ENCODE peak calls at places on chromosome 4, in seven cellular contexts. A is A549, W is lower lobe of right lung, I is psoas muscle, Q is tibial artery, C is SK-N-MC, J is Karpas-422. E is an unnamed sample.

GRCh38 chr4:41369680-41370079 is 113.0 kb downstream of the UCHL1 start:
- DNase-seq in A (no peak), W (no peak), I (peak), Q (peak), C (no peak), J (no peak), E (no peak)

GRCh38 chr4:71229477-71230257 is 109.2 kb upstream of the SLC4A4 start:
- DNase-seq in A (peak), W (no peak), I (no peak), Q (no peak), C (peak), J (peak), E (no peak)

GRCh38 chr4:113064244-113064643 is 14.8 kb downstream of the ANK2 start:
- DNase-seq in A (no peak), W (no peak), I (no peak), Q (no peak), C (no peak), J (no peak), E (no peak)

GRCh38 chr4:70945046-70945445 is 42.9 kb downstream of the MOB1B start:
- DNase-seq in A (no peak), W (no peak), I (no peak), Q (no peak), C (no peak), J (peak), E (no peak)

GRCh38 chr4:107468812-107469211 is 251.2 kb downstream of the PAPSS1 start:
- DNase-seq in A (no peak), W (no peak), I (no peak), Q (no peak), C (no peak), J (no peak), E (no peak)

GRCh38 chr4:3123201-3123671 is 48.8 kb downstream of the HTT start:
- DNase-seq in A (no peak), W (no peak), I (no peak), Q (no peak), C (no peak), J (no peak), E (no peak)

GRCh38 chr4:635851-636627 is 10.7 kb downstream of the PDE6B start:
- DNase-seq in A (no peak), W (peak), I (no peak), Q (peak), C (no peak), J (no peak), E (no peak)

GRCh38 chr4:93828830-93829530 is 427 bp downstream of the ATOH1 start:
- DNase-seq in A (no peak), W (peak), I (no peak), Q (no peak), C (no peak), J (no peak), E (no peak)

GRCh38 chr4:69089388-69089787 is 6.9 kb upstream of the UGT2B7 start:
- DNase-seq in A (no peak), W (no peak), I (no peak), Q (no peak), C (no peak), J (no peak), E (no peak)

GRCh38 chr4:113474017-113474416 is 287.5 kb downstream of the CAMK2D start:
- DNase-seq in A (no peak), W (no peak), I (no peak), Q (no peak), C (no peak), J (no peak), E (no peak)

GRCh38 chr4:73821325-73821724 is 15.2 kb upstream of the CXCL6 start:
- DNase-seq in A (no peak), W (no peak), I (no peak), Q (no peak), C (no peak), J (no peak), E (no peak)

GRCh38 chr4:128859887-128860774 is 50.6 kb downstream of the JADE1 start:
- DNase-seq in A (no peak), W (no peak), I (no peak), Q (no peak), C (no peak), J (no peak), E (no peak)

GRCh38 chr4:55781809-55782208 is 37.8 kb upstream of the EXOC1L start:
- DNase-seq in A (no peak), W (no peak), I (no peak), Q (no peak), C (no peak), J (no peak), E (no peak)

GRCh38 chr4:19945979-19946380 is 305.7 kb upstream of the SLIT2 start:
- DNase-seq in A (no peak), W (no peak), I (no peak), Q (no peak), C (no peak), J (no peak), E (no peak)

GRCh38 chr4:118797558-118798142 is 38.3 kb downstream of the SEC24D start:
- DNase-seq in A (no peak), W (no peak), I (no peak), Q (no peak), C (no peak), J (no peak), E (no peak)

GRCh38 chr4:77833158-77833724 is 14.1 kb upstream of the CNOT6L start:
- DNase-seq in A (no peak), W (no peak), I (no peak), Q (no peak), C (no peak), J (no peak), E (no peak)

GRCh38 chr4:2891294-2891693 is 47.6 kb downstream of the ADD1 start:
- DNase-seq in A (no peak), W (no peak), I (no peak), Q (no peak), C (no peak), J (no peak), E (no peak)

GRCh38 chr4:124202106-124202505 is 510.4 kb downstream of the ANKRD50 start:
- DNase-seq in A (no peak), W (no peak), I (peak), Q (no peak), C (no peak), J (no peak), E (no peak)

GRCh38 chr4:83150563-83151330 is 36.2 kb upstream of the PLAC8 start:
- DNase-seq in A (no peak), W (no peak), I (no peak), Q (no peak), C (no peak), J (no peak), E (no peak)

GRCh38 chr4:53696956-53697685 is 105.8 kb upstream of the LNX1 start:
- DNase-seq in A (no peak), W (no peak), I (no peak), Q (no peak), C (no peak), J (no peak), E (no peak)

GRCh38 chr4:38237139-38237538 is 276.9 kb downstream of the PTTG2 start:
- DNase-seq in A (no peak), W (no peak), I (no peak), Q (no peak), C (no peak), J (no peak), E (no peak)

GRCh38 chr4:37685211-37685725 is 908 bp downstream of the RELL1 start:
- DNase-seq in A (peak), W (no peak), I (no peak), Q (no peak), C (no peak), J (no peak), E (no peak)

GRCh38 chr4:185672618-185673017 is 137.3 kb upstream of the PDLIM3 start:
- DNase-seq in A (no peak), W (no peak), I (no peak), Q (no peak), C (no peak), J (no peak), E (no peak)

GRCh38 chr4:98434816-98435215 is 173.6 kb downstream of the RAP1GDS1 start:
- DNase-seq in A (no peak), W (no peak), I (no peak), Q (no peak), C (no peak), J (no peak), E (no peak)

GRCh38 chr4:52850406-52851119 is 11.6 kb upstream of the RASL11B start:
- DNase-seq in A (no peak), W (no peak), I (no peak), Q (no peak), C (no peak), J (no peak), E (no peak)

GRCh38 chr4:89303177-89303576 is 4.4 kb downstream of the GPRIN3 start:
- DNase-seq in A (no peak), W (peak), I (no peak), Q (no peak), C (no peak), J (no peak), E (no peak)

GRCh38 chr4:32147446-32148064 is 1427.4 kb downstream of the PCDH7 start:
- DNase-seq in A (no peak), W (no peak), I (no peak), Q (no peak), C (no peak), J (no peak), E (no peak)

GRCh38 chr4:107265859-107266258 is 229.7 kb upstream of the DKK2 start:
- DNase-seq in A (no peak), W (no peak), I (no peak), Q (no peak), C (no peak), J (no peak), E (no peak)

GRCh38 chr4:124139044-124139443 is 573.5 kb downstream of the ANKRD50 start:
- DNase-seq in A (no peak), W (no peak), I (no peak), Q (no peak), C (no peak), J (no peak), E (no peak)

GRCh38 chr4:26474551-26474950 is 15.7 kb downstream of the CCKAR start:
- DNase-seq in A (no peak), W (no peak), I (no peak), Q (no peak), C (no peak), J (peak), E (no peak)

GRCh38 chr4:102868153-102868781 is 525 bp upstream of the CISD2 start:
- DNase-seq in A (no peak), W (peak), I (peak), Q (peak), C (no peak), J (peak), E (no peak)

GRCh38 chr4:83389756-83390505 is 55.3 kb upstream of the HPSE start:
- DNase-seq in A (no peak), W (no peak), I (no peak), Q (no peak), C (no peak), J (no peak), E (no peak)

GRCh38 chr4:108788731-108789130 is 25.9 kb upstream of the ETNPPL start:
- DNase-seq in A (no peak), W (no peak), I (no peak), Q (no peak), C (no peak), J (no peak), E (no peak)

GRCh38 chr4:20445933-20446723 is 194.4 kb downstream of the SLIT2 start:
- DNase-seq in A (no peak), W (no peak), I (no peak), Q (no peak), C (no peak), J (no peak), E (no peak)

GRCh38 chr4:65865489-65865888 is 195.2 kb upstream of the EPHA5 start:
- DNase-seq in A (no peak), W (no peak), I (no peak), Q (no peak), C (no peak), J (no peak), E (no peak)

GRCh38 chr4:65861993-65862392 is 191.7 kb upstream of the EPHA5 start:
- DNase-seq in A (no peak), W (no peak), I (no peak), Q (no peak), C (no peak), J (no peak), E (no peak)
- H3K4me3 ChIP-seq in A (no peak), W (no peak), I (no peak), Q (no peak), C (no peak), J (no peak), E (no peak)

GRCh38 chr4:24840826-24841587 is 45.6 kb downstream of the SOD3 start:
- DNase-seq in A (no peak), W (no peak), I (no peak), Q (no peak), C (no peak), J (no peak), E (no peak)
- H3K4me3 ChIP-seq in A (no peak), W (no peak), I (no peak), Q (no peak), C (no peak), J (no peak), E (no peak)

GRCh38 chr4:141246683-141247429 is 26.2 kb downstream of the ZNF330 start:
- DNase-seq in A (no peak), W (no peak), I (no peak), Q (no peak), C (no peak), J (no peak), E (no peak)

GRCh38 chr4:141247430-141247780 is 26.7 kb downstream of the ZNF330 start:
- DNase-seq in A (no peak), W (no peak), I (no peak), Q (no peak), C (no peak), J (no peak), E (no peak)

GRCh38 chr4:141246243-141246642 is 25.5 kb downstream of the ZNF330 start:
- DNase-seq in A (no peak), W (no peak), I (no peak), Q (no peak), C (no peak), J (no peak), E (no peak)

GRCh38 chr4:141244419-141244818 is 23.7 kb downstream of the ZNF330 start:
- DNase-seq in A (no peak), W (no peak), I (no peak), Q (no peak), C (no peak), J (no peak), E (no peak)

GRCh38 chr4:141248029-141248428 is 27.3 kb downstream of the ZNF330 start:
- DNase-seq in A (no peak), W (peak), I (no peak), Q (no peak), C (no peak), J (no peak), E (no peak)
- H3K4me3 ChIP-seq in A (no peak), W (no peak), I (no peak), Q (no peak), C (no peak), J (no peak), E (no peak)

DNA sequence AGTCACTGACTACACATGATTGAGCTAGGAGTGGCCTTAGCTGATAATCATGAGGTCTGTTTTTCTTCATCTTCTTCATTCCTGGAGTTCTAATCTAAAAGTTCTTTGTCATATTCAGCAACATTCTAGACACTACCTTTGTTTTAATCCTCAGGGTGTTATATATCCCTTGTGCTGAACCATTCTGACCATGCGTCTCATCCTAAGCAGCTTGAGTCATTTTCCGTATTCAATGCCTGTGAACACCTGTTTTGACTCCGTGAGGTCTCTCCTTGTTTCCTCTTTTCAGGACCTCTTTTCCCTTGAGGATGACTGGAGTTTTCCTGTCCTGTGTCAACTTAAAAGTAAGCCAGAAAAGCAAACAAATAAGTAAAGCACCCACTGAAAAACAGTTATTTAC is 597.9 kb downstream of the GBA3 start:
- DNase-seq in A (no peak), W (no peak), I (no peak), Q (no peak), C (no peak), J (no peak), E (no peak)
- H3K4me3 ChIP-seq in A (no peak), W (no peak), I (peak), Q (no peak), C (no peak), J (no peak), E (no peak)

GRCh38 chr4:22514431-22514830 is 1.4 kb downstream of the ADGRA3 start:
- DNase-seq in A (no peak), W (no peak), I (no peak), Q (no peak), C (no peak), J (no peak), E (no peak)
- H3K4me3 ChIP-seq in A (peak), W (peak), I (peak), Q (peak), C (peak), J (no peak), E (peak)

DNA sequence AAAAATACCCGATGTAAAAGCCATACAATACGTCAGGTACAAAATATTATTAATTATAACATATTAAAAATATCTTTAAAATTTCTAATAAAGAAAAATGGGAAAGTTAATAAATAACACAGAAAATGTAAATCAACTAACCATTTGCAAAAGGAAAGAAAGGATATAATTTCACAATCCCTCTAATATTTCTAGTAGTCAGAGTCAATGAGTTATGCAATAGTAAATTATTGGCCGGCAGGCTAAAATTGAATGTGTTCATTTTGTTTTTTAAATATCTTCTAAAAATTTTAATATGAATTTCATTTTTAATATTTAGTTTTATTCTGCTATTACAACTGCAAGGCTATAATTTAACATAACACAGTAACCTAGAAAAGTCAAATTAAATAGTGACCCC is 155.7 kb downstream of the FBXW7 start:
- DNase-seq in A (no peak), W (no peak), I (no peak), Q (no peak), C (no peak), J (no peak), E (no peak)
- H3K4me3 ChIP-seq in A (no peak), W (no peak), I (peak), Q (no peak), C (no peak), J (no peak), E (no peak)

GRCh38 chr4:164442167-164442566 is 311.8 kb upstream of the SMIM31 start:
- DNase-seq in A (no peak), W (no peak), I (no peak), Q (no peak), C (peak), J (no peak), E (no peak)
- H3K4me3 ChIP-seq in A (no peak), W (no peak), I (no peak), Q (no peak), C (peak), J (no peak), E (no peak)

GRCh38 chr4:153191795-153192363 is 12.4 kb upstream of the TRIM2 start:
- DNase-seq in A (no peak), W (no peak), I (no peak), Q (no peak), C (no peak), J (no peak), E (no peak)

GRCh38 chr4:153185453-153185852 is 18.8 kb upstream of the TRIM2 start:
- DNase-seq in A (no peak), W (no peak), I (no peak), Q (no peak), C (no peak), J (no peak), E (no peak)

GRCh38 chr4:153181293-153182080 is 22.8 kb upstream of the TRIM2 start:
- DNase-seq in A (no peak), W (no peak), I (no peak), Q (no peak), C (no peak), J (no peak), E (no peak)

GRCh38 chr4:153188966-153189801 is 15.1 kb upstream of the TRIM2 start:
- DNase-seq in A (no peak), W (no peak), I (no peak), Q (no peak), C (no peak), J (no peak), E (no peak)

GRCh38 chr4:153186046-153186728 is 18.1 kb upstream of the TRIM2 start:
- DNase-seq in A (no peak), W (no peak), I (no peak), Q (no peak), C (no peak), J (no peak), E (no peak)
- H3K4me3 ChIP-seq in A (no peak), W (no peak), I (no peak), Q (no peak), C (no peak), J (no peak), E (no peak)

GRCh38 chr4:169791527-169792156 is 33.9 kb upstream of the HPF1 start:
- DNase-seq in A (peak), W (no peak), I (no peak), Q (no peak), C (peak), J (no peak), E (no peak)

GRCh38 chr4:169795585-169795984 is 37.8 kb upstream of the HPF1 start:
- DNase-seq in A (no peak), W (no peak), I (no peak), Q (no peak), C (no peak), J (no peak), E (no peak)

DNA sequence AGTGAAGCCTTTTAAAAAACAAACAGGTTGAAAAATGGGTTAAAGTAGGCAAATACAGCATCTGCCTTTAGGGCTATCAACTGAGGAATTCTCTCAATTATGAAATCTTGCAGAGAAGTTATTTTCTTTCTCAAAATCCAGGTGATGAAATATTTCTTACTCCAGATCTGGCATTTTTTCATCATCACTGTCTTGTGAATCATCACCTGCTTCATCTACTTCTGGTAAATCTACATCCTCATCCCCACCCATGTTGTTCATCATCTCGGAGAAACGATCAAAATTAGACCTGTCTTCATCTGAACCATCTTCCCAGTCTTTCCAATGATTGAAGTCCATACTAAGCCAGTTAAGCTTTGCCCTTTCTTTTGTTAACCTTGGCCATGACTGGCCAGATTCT is 33.3 kb upstream of the HPF1 start:
- DNase-seq in A (no peak), W (no peak), I (no peak), Q (no peak), C (no peak), J (no peak), E (no peak)
- H3K4me3 ChIP-seq in A (peak), W (no peak), I (peak), Q (no peak), C (peak), J (no peak), E (no peak)

E was measured in esophagus squamous epithelium.